ENCODE peak calls at places on chromosomes 11 and 22, in eight cellular contexts. L, Z, U, D, M, C, R and Y are unnamed samples.

GRCh38 chr11:116558504-116559252 is 214.1 kb downstream of the BUD13 start:
- DNase-seq in L (no peak), Z (no peak), U (no peak), D (peak; percentile 64), M (no peak), C (no peak), R (peak; percentile 32), Y (peak; percentile 40)

GRCh38 chr22:20249797-20250354 is 18.2 kb downstream of the RTN4R start:
- DNase-seq in L (peak; percentile 63), Z (peak; percentile 17), U (peak; percentile 76), D (no peak), M (no peak), C (peak; percentile 80), R (peak; percentile 63), Y (no peak)

GRCh38 chr11:128568166-128568778 is 19.1 kb downstream of the ETS1 start:
- DNase-seq in L (no peak), Z (no peak), U (no peak), D (no peak), M (no peak), C (no peak), R (no peak), Y (no peak)

GRCh38 chr22:17862646-17863181 is 88.4 kb upstream of the BID start:
- DNase-seq in L (no peak), Z (no peak), U (no peak), D (no peak), M (no peak), C (no peak), R (no peak), Y (no peak)

GRCh38 chr11:46889689-46890475 is 28.5 kb downstream of the LRP4 start:
- DNase-seq in L (peak; percentile 92), Z (peak; percentile 85), U (peak; percentile 85), D (peak; percentile 74), M (peak; percentile 77), C (peak; percentile 79), R (peak; percentile 75), Y (peak; percentile 57)

GRCh38 chr22:46652930-46653331 is 32.7 kb downstream of the GRAMD4 start:
- DNase-seq in L (peak; percentile 41), Z (no peak), U (no peak), D (no peak), M (no peak), C (peak; percentile 3), R (peak; percentile 64), Y (no peak)

GRCh38 chr22:21951931-21952465 is 650 bp downstream of the PPM1F start:
- DNase-seq in L (peak; percentile 53), Z (no peak), U (peak; percentile 50), D (no peak), M (no peak), C (no peak), R (peak; percentile 39), Y (no peak)

GRCh38 chr22:44406581-44407403 is 91.2 kb downstream of the RTL6 start:
- DNase-seq in L (no peak), Z (no peak), U (no peak), D (no peak), M (no peak), C (no peak), R (no peak), Y (no peak)

GRCh38 chr11:18749681-18750319 is 23.8 kb upstream of the IGSF22 start:
- DNase-seq in L (no peak), Z (no peak), U (no peak), D (peak; percentile 79), M (no peak), C (no peak), R (peak; percentile 64), Y (peak; percentile 86)

GRCh38 chr22:27810566-27810965 is 9.0 kb upstream of the MN1 start:
- DNase-seq in L (peak; percentile 61), Z (no peak), U (peak; percentile 45), D (no peak), M (no peak), C (peak; percentile 20), R (peak; percentile 49), Y (no peak)

GRCh38 chr22:44130076-44130711 is 50.5 kb upstream of the PARVG start:
- DNase-seq in L (no peak), Z (no peak), U (no peak), D (no peak), M (no peak), C (no peak), R (peak; percentile 7), Y (no peak)

GRCh38 chr11:34855021-34855753 is 61.0 kb downstream of the APIP start:
- DNase-seq in L (no peak), Z (no peak), U (no peak), D (no peak), M (no peak), C (no peak), R (no peak), Y (no peak)

GRCh38 chr22:31248138-31248745 is 36.1 kb downstream of the LIMK2 start:
- DNase-seq in L (peak; percentile 92), Z (no peak), U (peak; percentile 92), D (peak; percentile 67), M (no peak), C (no peak), R (peak; percentile 88), Y (peak; percentile 84)

GRCh38 chr11:82533628-82534353 is 199.9 kb downstream of the FAM181B start:
- DNase-seq in L (no peak), Z (no peak), U (peak; percentile 42), D (no peak), M (no peak), C (no peak), R (no peak), Y (no peak)

GRCh38 chr11:109604506-109604905 is 182.5 kb downstream of the C11orf87 start:
- DNase-seq in L (no peak), Z (no peak), U (peak; percentile 63), D (no peak), M (no peak), C (no peak), R (peak; percentile 18), Y (no peak)

GRCh38 chr22:28478564-28478963 is 201.1 kb downstream of the TTC28 start:
- DNase-seq in L (no peak), Z (no peak), U (no peak), D (no peak), M (no peak), C (no peak), R (no peak), Y (no peak)

GRCh38 chr11:121451178-121451981 is 734 bp upstream of the SORL1 start:
- DNase-seq in L (no peak), Z (no peak), U (no peak), D (no peak), M (no peak), C (no peak), R (no peak), Y (no peak)

GRCh38 chr11:75595511-75595910 is 33.5 kb downstream of the SERPINH1 start:
- DNase-seq in L (no peak), Z (no peak), U (no peak), D (no peak), M (no peak), C (no peak), R (no peak), Y (no peak)

GRCh38 chr11:13668957-13669521 is 571 bp downstream of the FAR1 start:
- DNase-seq in L (peak; percentile 62), Z (peak; percentile 51), U (peak; percentile 61), D (no peak), M (no peak), C (no peak), R (no peak), Y (no peak)

GRCh38 chr22:39207141-39208012 is 37.4 kb downstream of the PDGFB start:
- DNase-seq in L (no peak), Z (peak; percentile 75), U (no peak), D (no peak), M (no peak), C (no peak), R (no peak), Y (no peak)

GRCh38 chr11:8109675-8110074 is 28.7 kb downstream of the TUB start:
- DNase-seq in L (no peak), Z (no peak), U (no peak), D (no peak), M (no peak), C (no peak), R (no peak), Y (no peak)

GRCh38 chr11:117552626-117553025 is 225.0 kb downstream of the CEP164 start:
- DNase-seq in L (no peak), Z (no peak), U (no peak), D (no peak), M (no peak), C (no peak), R (no peak), Y (no peak)

GRCh38 chr11:72405009-72405408 is 29.3 kb downstream of the CLPB start:
- DNase-seq in L (no peak), Z (no peak), U (no peak), D (no peak), M (no peak), C (no peak), R (no peak), Y (no peak)

GRCh38 chr11:133134561-133135173 is 397.6 kb downstream of the OPCML start:
- DNase-seq in L (peak; percentile 78), Z (peak; percentile 47), U (peak; percentile 65), D (peak; percentile 22), M (peak; percentile 27), C (peak; percentile 61), R (peak; percentile 19), Y (peak; percentile 54)

GRCh38 chr11:15926071-15926470 is 430.3 kb downstream of the SOX6 start:
- DNase-seq in L (no peak), Z (no peak), U (no peak), D (no peak), M (no peak), C (no peak), R (peak; percentile 11), Y (no peak)

GRCh38 chr11:126360049-126360446 is 4.6 kb downstream of the ST3GAL4 start:
- DNase-seq in L (no peak), Z (no peak), U (no peak), D (no peak), M (no peak), C (no peak), R (no peak), Y (no peak)

GRCh38 chr11:72058416-72059034 is 21.8 kb downstream of the NUMA1 start:
- DNase-seq in L (no peak), Z (no peak), U (no peak), D (no peak), M (no peak), C (no peak), R (no peak), Y (no peak)

GRCh38 chr22:32396746-32397145 is 15.3 kb downstream of the RTCB start:
- DNase-seq in L (no peak), Z (no peak), U (no peak), D (no peak), M (no peak), C (no peak), R (peak; percentile 53), Y (no peak)

GRCh38 chr22:30435674-30436126 is 10.1 kb downstream of the MTFP1 start:
- DNase-seq in L (no peak), Z (peak; percentile 51), U (peak; percentile 26), D (no peak), M (peak; percentile 52), C (no peak), R (no peak), Y (no peak)

GRCh38 chr11:12161603-12162350 is 51.4 kb downstream of the MICAL2 start:
- DNase-seq in L (no peak), Z (no peak), U (no peak), D (no peak), M (no peak), C (no peak), R (no peak), Y (no peak)

GRCh38 chr11:71580057-71581003 is 2.3 kb downstream of the KRTAP5-11 start:
- DNase-seq in L (peak; percentile 89), Z (peak; percentile 72), U (peak; percentile 65), D (peak; percentile 58), M (peak; percentile 39), C (peak; percentile 82), R (peak; percentile 82), Y (peak; percentile 61)

GRCh38 chr11:59556883-59557205 is 45.5 kb downstream of the OR4D9 start:
- DNase-seq in L (no peak), Z (peak; percentile 39), U (peak; percentile 76), D (no peak), M (no peak), C (no peak), R (peak; percentile 52), Y (no peak)

GRCh38 chr11:14454861-14455632 is 44.6 kb downstream of the COPB1 start:
- DNase-seq in L (no peak), Z (peak; percentile 11), U (peak; percentile 17), D (peak; percentile 36), M (no peak), C (no peak), R (peak; percentile 51), Y (no peak)

GRCh38 chr11:44434191-44434590 is 124.3 kb upstream of the ALX4 start:
- DNase-seq in L (no peak), Z (no peak), U (peak; percentile 21), D (no peak), M (no peak), C (peak; percentile 70), R (no peak), Y (no peak)